ENCODE peak calls at places on chromosome 15, in four cellular contexts. Z is H1, Y is WTC11, T is K562. F is an unnamed sample.

GRCh38 chr15:79243723-79244122 is 38.8 kb upstream of the ANKRD34C start:
- DNase-seq in Z (no peak), Y (no peak), T (no peak), F (no peak)

GRCh38 chr15:65767895-65768294 is 24.2 kb downstream of the DENND4A start:
- DNase-seq in Z (no peak), Y (no peak), T (no peak), F (no peak)

GRCh38 chr15:72907733-72908132 is 124.2 kb upstream of the ADPGK start:
- DNase-seq in Z (no peak), Y (no peak), T (peak; percentile 8), F (peak; percentile 47)

GRCh38 chr15:91465696-91466095 is 365.6 kb downstream of the SV2B start:
- DNase-seq in Z (no peak), Y (no peak), T (no peak), F (no peak)

GRCh38 chr15:63565784-63566183 is 31.4 kb upstream of the FBXL22 start:
- DNase-seq in Z (no peak), Y (no peak), T (no peak), F (no peak)

GRCh38 chr15:88890495-88890894 is 4.8 kb downstream of the HAPLN3 start:
- DNase-seq in Z (no peak), Y (no peak), T (no peak), F (no peak)

GRCh38 chr15:60614862-60615771 is 136.2 kb upstream of the ICE2 start:
- DNase-seq in Z (no peak), Y (peak; percentile 33), T (peak; percentile 85), F (no peak)

GRCh38 chr15:75844629-75845390 is 1.6 kb downstream of the UBE2Q2 start:
- DNase-seq in Z (no peak), Y (no peak), T (no peak), F (no peak)

GRCh38 chr15:89642106-89642505 is 13.2 kb downstream of the KIF7 start:
- DNase-seq in Z (no peak), Y (no peak), T (no peak), F (no peak)

GRCh38 chr15:58438956-58439355 is 7.2 kb downstream of the LIPC start:
- DNase-seq in Z (no peak), Y (no peak), T (peak; percentile 72), F (peak; percentile 63)

GRCh38 chr15:83837946-83838571 is 184.1 kb downstream of the ADAMTSL3 start:
- DNase-seq in Z (peak; percentile 64), Y (peak; percentile 67), T (peak; percentile 15), F (peak; percentile 55)

GRCh38 chr15:75577401-75578205 is 1.5 kb downstream of the PTPN9 start:
- DNase-seq in Z (no peak), Y (no peak), T (no peak), F (peak; percentile 41)

GRCh38 chr15:49270541-49271421 is 100.7 kb downstream of the GALK2 start:
- DNase-seq in Z (no peak), Y (no peak), T (no peak), F (no peak)

GRCh38 chr15:63870403-63871209 is 36.9 kb upstream of the HERC1 start:
- DNase-seq in Z (no peak), Y (peak; percentile 65), T (peak; percentile 63), F (no peak)

GRCh38 chr15:101050647-101051290 is 131.6 kb downstream of the LRRK1 start:
- DNase-seq in Z (peak; percentile 39), Y (no peak), T (no peak), F (peak; percentile 14)

GRCh38 chr15:84734794-84735479 is 13.5 kb upstream of the ZNF592 start:
- DNase-seq in Z (peak; percentile 75), Y (peak; percentile 78), T (peak; percentile 94), F (no peak)

GRCh38 chr15:31489801-31490646 is 163.4 kb downstream of the KLF13 start:
- DNase-seq in Z (peak; percentile 54), Y (no peak), T (peak; percentile 30), F (peak; percentile 75)

GRCh38 chr15:49815937-49816336 is 195.1 kb downstream of the DTWD1 start:
- DNase-seq in Z (no peak), Y (no peak), T (no peak), F (no peak)

GRCh38 chr15:63339006-63339766 is 42.5 kb downstream of the CA12 start:
- DNase-seq in Z (no peak), Y (no peak), T (no peak), F (no peak)

GRCh38 chr15:60507596-60508424 is 28.9 kb upstream of the ICE2 start:
- DNase-seq in Z (peak; percentile 54), Y (no peak), T (peak; percentile 68), F (peak; percentile 60)

GRCh38 chr15:60469893-60470641 is 8.9 kb downstream of the ICE2 start:
- DNase-seq in Z (no peak), Y (no peak), T (no peak), F (no peak)

GRCh38 chr15:48520376-48521155 is 124.9 kb downstream of the FBN1 start:
- DNase-seq in Z (peak; percentile 74), Y (peak; percentile 68), T (peak; percentile 34), F (no peak)

GRCh38 chr15:98077186-98077585 is 116.7 kb downstream of the ARRDC4 start:
- DNase-seq in Z (no peak), Y (no peak), T (peak; percentile 75), F (no peak)

GRCh38 chr15:35394416-35394815 is 151.5 kb downstream of the DPH6 start:
- DNase-seq in Z (no peak), Y (no peak), T (no peak), F (no peak)

GRCh38 chr15:52136471-52136993 is 24.0 kb upstream of the BCL2L10 start:
- DNase-seq in Z (no peak), Y (no peak), T (no peak), F (no peak)
- TF ChIP-seq TEAD4 in Z (no peak), Y (no peak), T (no peak), F (no peak)

DNA sequence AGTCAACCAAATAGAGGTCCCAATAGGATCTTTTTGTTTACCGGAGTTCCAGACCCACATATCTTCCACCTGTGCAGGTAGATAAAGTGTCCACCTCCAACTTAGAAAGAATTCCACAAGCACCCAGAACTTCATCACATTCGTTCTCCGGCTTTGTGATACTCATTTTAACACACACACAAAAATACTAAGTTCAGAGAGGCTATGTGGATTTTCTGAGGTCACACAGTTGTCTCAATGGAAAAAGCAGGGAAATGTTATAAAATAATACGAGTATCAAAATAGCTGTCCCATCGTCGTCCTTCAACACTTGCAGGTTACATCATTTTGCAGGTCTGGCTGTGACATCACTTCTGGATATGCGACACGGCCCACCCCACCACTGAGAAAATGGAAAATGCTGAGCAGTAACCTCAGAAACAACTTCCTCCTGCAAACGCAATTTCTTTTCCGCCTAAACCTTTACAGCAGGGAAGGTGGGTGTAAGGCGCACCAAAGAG is 137.6 kb downstream of the TMCO5A start:
- DNase-seq in Z (no peak), Y (no peak), T (no peak), F (no peak)
- TF ChIP-seq TEAD4 in Z (no peak), Y (no peak), T (no peak), F (no peak)

DNA sequence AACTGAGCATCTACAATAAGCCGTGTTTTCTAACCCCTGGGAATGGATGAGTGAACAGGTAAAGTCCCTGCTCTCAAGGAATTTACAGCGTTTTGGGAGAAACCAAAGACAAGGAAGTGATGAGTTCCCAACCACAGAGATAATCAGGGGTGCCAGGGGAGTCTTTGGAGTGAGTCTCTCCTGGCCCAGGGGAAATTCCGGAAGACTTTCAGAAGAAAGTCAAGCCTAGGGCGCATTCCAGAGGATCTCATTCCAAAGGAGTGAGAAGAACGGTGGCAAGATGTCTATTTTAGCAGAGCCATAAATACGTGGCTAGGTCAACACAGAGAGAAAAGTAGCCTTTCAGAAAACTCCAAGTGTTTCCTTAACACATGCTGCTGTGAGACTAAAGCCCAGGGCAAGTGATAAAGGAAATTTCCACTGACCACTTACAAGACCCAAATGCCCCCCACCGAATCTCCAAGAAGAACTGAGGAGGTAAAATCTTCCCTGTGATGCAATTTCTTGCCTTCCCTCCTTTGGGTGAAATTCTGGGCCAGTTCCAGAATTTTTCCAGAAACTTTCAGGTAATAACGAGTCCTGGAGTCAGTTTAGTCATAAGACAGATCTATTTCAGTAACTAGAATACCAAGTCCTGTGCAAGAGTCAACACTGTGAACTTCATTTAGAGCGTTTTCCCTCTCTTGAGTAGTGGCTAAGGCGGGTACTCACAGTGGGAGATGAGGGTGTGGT is 437.4 kb downstream of the NR2F2 start:
- DNase-seq in Z (no peak), Y (no peak), T (no peak), F (no peak)
- TF ChIP-seq TEAD4 in Z (no peak), Y (no peak), T (no peak), F (no peak)

GRCh38 chr15:74406992-74407705 is 26.6 kb downstream of the SEMA7A start:
- DNase-seq in Z (no peak), Y (no peak), T (no peak), F (no peak)
- TF ChIP-seq TEAD4 in Z (peak; percentile 13), Y (no peak), T (no peak), F (no peak)

DNA sequence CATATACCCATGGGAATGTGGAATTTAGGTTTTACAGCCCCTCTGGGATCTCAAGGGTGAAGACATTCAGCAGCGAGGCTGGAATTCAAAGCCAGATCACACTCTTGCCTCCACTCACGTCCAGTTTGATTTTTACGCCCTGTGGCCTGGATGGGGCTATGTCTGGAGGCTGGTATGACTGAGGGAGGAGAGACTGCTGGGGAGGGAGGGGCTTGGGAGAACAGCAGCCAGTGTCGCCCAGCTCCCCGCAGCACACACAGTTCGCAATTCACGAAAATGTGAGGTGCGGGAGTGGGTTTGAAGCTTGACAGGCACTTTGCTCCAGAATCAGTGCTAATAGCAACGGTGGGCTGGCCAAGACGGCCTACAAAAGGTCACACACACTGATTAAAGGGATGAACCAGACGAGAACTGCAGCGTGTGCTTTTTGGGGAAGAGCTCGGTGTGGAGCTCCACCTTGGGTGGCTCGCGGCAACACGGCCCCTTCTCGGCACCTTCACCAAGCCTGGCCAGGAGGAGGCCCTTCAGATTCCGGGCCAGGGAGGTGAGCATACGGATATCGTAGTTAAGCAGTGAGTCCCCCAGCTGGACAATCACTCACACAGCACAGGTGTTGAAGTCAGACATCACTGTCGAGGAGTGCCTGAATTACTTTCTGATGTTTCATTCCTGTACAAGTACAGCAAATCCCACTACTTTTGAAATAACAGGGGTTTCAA is 16.4 kb downstream of the EHD4 start:
- DNase-seq in Z (no peak), Y (peak; percentile 54), T (no peak), F (no peak)
- TF ChIP-seq TEAD4 in Z (no peak), Y (no peak), T (no peak), F (no peak)

GRCh38 chr15:95604634-95605036 is 725.9 kb upstream of the NR2F2 start:
- DNase-seq in Z (no peak), Y (no peak), T (no peak), F (no peak)
- TF ChIP-seq TEAD4 in Z (no peak), Y (no peak), T (no peak), F (no peak)

GRCh38 chr15:66928101-66928500 is 137.3 kb upstream of the SMAD3 start:
- DNase-seq in Z (no peak), Y (no peak), T (no peak), F (no peak)
- TF ChIP-seq TEAD4 in Z (no peak), Y (no peak), T (no peak), F (no peak)

DNA sequence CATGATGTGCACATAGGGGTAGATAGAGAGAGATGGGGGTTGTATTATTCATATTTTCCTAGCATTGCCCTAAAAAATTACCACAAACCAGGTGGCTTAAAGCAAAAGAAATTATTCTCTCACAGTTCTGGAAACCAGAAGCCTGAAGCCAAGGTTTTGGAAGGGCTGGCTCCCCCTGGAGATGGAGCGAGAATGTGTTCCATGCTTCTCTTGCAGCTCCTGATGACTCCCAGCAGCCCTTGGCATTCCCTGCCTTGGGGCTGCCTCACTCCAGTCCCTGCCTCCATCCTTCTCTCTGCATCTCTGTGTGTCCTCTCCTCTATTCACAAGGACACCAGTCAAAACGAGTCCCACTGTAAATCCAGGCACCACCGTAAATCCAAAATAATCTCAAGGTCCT is 91.5 kb upstream of the FAM174B start:
- DNase-seq in Z (no peak), Y (no peak), T (peak; percentile 17), F (no peak)
- TF ChIP-seq TEAD4 in Z (no peak), Y (no peak), T (no peak), F (no peak)

GRCh38 chr15:70494529-70494860 is 268.9 kb downstream of the UACA start:
- DNase-seq in Z (no peak), Y (no peak), T (no peak), F (no peak)
- TF ChIP-seq TEAD4 in Z (no peak), Y (no peak), T (no peak), F (no peak)

F was measured in SK-N-SH.